ENCODE peak calls at places on chromosomes 16 and 17, in seven cellular contexts. W is IMR-90, A is neuronal stem cell, H is H9, D is mesendoderm, Z is H1, E is trophoblast cell. Y is an unnamed sample.

GRCh38 chr16:87464691-87465300 is 28.0 kb downstream of the ZCCHC14 start:
- DNase-seq in W (peak), A (no peak), H (no peak), D (no peak), Z (no peak), E (peak), Y (peak)

GRCh38 chr17:77394540-77395295 is 253.9 kb downstream of the SEC14L1 start:
- DNase-seq in W (no peak), A (no peak), H (no peak), D (no peak), Z (no peak), E (no peak), Y (no peak)

GRCh38 chr17:9977175-9977574 is 72.1 kb upstream of the RCVRN start:
- DNase-seq in W (no peak), A (no peak), H (no peak), D (no peak), Z (no peak), E (no peak), Y (peak)

GRCh38 chr16:87457051-87457611 is 35.7 kb downstream of the ZCCHC14 start:
- DNase-seq in W (peak), A (no peak), H (no peak), D (no peak), Z (no peak), E (no peak), Y (peak)

GRCh38 chr16:59339871-59340270 is 605.8 kb upstream of the GOT2 start:
- DNase-seq in W (no peak), A (no peak), H (peak), D (peak), Z (no peak), E (no peak), Y (no peak)

GRCh38 chr16:8070501-8070900 is 519.8 kb downstream of the TMEM114 start:
- DNase-seq in W (no peak), A (no peak), H (no peak), D (no peak), Z (no peak), E (no peak), Y (no peak)

GRCh38 chr17:43467981-43468541 is 15.7 kb upstream of the DHX8 start:
- DNase-seq in W (peak), A (no peak), H (no peak), D (no peak), Z (no peak), E (no peak), Y (peak)

GRCh38 chr16:14501331-14502255 is 128.5 kb downstream of the PARN start:
- DNase-seq in W (peak), A (no peak), H (peak), D (peak), Z (peak), E (peak), Y (peak)

GRCh38 chr17:61251939-61252865 is 147.4 kb upstream of the TBX2 start:
- DNase-seq in W (peak), A (no peak), H (no peak), D (no peak), Z (no peak), E (no peak), Y (peak)

GRCh38 chr17:75524971-75525805 is at the start of gene LLGL2:
- DNase-seq in W (peak), A (peak), H (peak), D (peak), Z (peak), E (peak), Y (peak)

GRCh38 chr16:53320992-53321391 is 113.3 kb upstream of the RBL2 start:
- DNase-seq in W (no peak), A (no peak), H (no peak), D (no peak), Z (no peak), E (no peak), Y (no peak)

GRCh38 chr17:7477392-7478275 is 1.8 kb downstream of the ZBTB4 start:
- DNase-seq in W (peak), A (no peak), H (no peak), D (no peak), Z (no peak), E (peak), Y (peak)

GRCh38 chr16:48384305-48384981 is 770 bp downstream of the SIAH1 start:
- DNase-seq in W (peak), A (peak), H (peak), D (peak), Z (peak), E (peak), Y (peak)

GRCh38 chr16:3458278-3458851 is 14.9 kb downstream of the NAA60 start:
- DNase-seq in W (peak), A (peak), H (no peak), D (peak), Z (peak), E (peak), Y (peak)

GRCh38 chr17:2013994-2014317 is 11.2 kb downstream of the RTN4RL1 start:
- DNase-seq in W (no peak), A (no peak), H (no peak), D (no peak), Z (no peak), E (no peak), Y (no peak)

GRCh38 chr16:88920618-88921602 is 54.5 kb upstream of the PABPN1L start:
- DNase-seq in W (peak), A (no peak), H (peak), D (no peak), Z (no peak), E (peak), Y (peak)

GRCh38 chr17:48179071-48179945 is 71.7 kb downstream of the SNX11 start:
- DNase-seq in W (no peak), A (no peak), H (no peak), D (no peak), Z (no peak), E (no peak), Y (no peak)

GRCh38 chr17:43018008-43018853 is 4.0 kb downstream of the VAT1 start:
- DNase-seq in W (no peak), A (peak), H (peak), D (peak), Z (no peak), E (no peak), Y (peak)

GRCh38 chr17:39627170-39627716 is 491 bp downstream of the PPP1R1B start:
- DNase-seq in W (no peak), A (no peak), H (peak), D (no peak), Z (no peak), E (no peak), Y (no peak)

GRCh38 chr16:54241525-54241924 is 45.1 kb downstream of the IRX3 start:
- DNase-seq in W (no peak), A (no peak), H (no peak), D (peak), Z (no peak), E (no peak), Y (no peak)

GRCh38 chr17:8223356-8224063 is 13.1 kb upstream of the AURKB start:
- DNase-seq in W (peak), A (peak), H (peak), D (peak), Z (peak), E (no peak), Y (peak)

GRCh38 chr17:81052199-81052997 is 17.4 kb downstream of the BAIAP2 start:
- DNase-seq in W (no peak), A (no peak), H (peak), D (no peak), Z (no peak), E (no peak), Y (no peak)

GRCh38 chr17:66255112-66255511 is 25.9 kb upstream of the APOH start:
- DNase-seq in W (peak), A (peak), H (no peak), D (peak), Z (no peak), E (peak), Y (peak)

GRCh38 chr16:64089697-64090096 is 1032.2 kb downstream of the CDH11 start:
- DNase-seq in W (peak), A (peak), H (peak), D (peak), Z (no peak), E (no peak), Y (peak)

GRCh38 chr17:19703106-19703775 is 13.1 kb downstream of the SLC47A2 start:
- DNase-seq in W (no peak), A (no peak), H (peak), D (no peak), Z (no peak), E (no peak), Y (no peak)

GRCh38 chr16:48963901-48964615 is 317.6 kb downstream of the CBLN1 start:
- DNase-seq in W (peak), A (no peak), H (no peak), D (peak), Z (no peak), E (peak), Y (peak)

GRCh38 chr16:88642881-88643545 is 4.6 kb downstream of the IL17C start:
- DNase-seq in W (no peak), A (no peak), H (no peak), D (peak), Z (no peak), E (no peak), Y (no peak)

GRCh38 chr17:64061157-64061898 is 40.9 kb upstream of the ICAM2 start:
- DNase-seq in W (peak), A (no peak), H (no peak), D (no peak), Z (no peak), E (no peak), Y (no peak)

GRCh38 chr16:2250652-2251280 is 621 bp downstream of the ECI1 start:
- DNase-seq in W (no peak), A (peak), H (no peak), D (peak), Z (no peak), E (peak), Y (peak)

GRCh38 chr16:87407511-87408112 is 15.5 kb downstream of the MAP1LC3B start:
- DNase-seq in W (no peak), A (no peak), H (no peak), D (no peak), Z (no peak), E (no peak), Y (no peak)

GRCh38 chr17:47676199-47676472 is 17.8 kb upstream of the TBKBP1 start:
- DNase-seq in W (no peak), A (no peak), H (no peak), D (no peak), Z (no peak), E (no peak), Y (no peak)

GRCh38 chr17:19728114-19728495 is 11.7 kb upstream of the SLC47A2 start:
- DNase-seq in W (peak), A (no peak), H (no peak), D (no peak), Z (no peak), E (no peak), Y (peak)

GRCh38 chr17:69134112-69134511 is 7.6 kb downstream of the ABCA6 start:
- DNase-seq in W (no peak), A (no peak), H (no peak), D (no peak), Z (no peak), E (no peak), Y (no peak)

GRCh38 chr16:14310519-14310991 is 239.4 kb downstream of the MRTFB start:
- DNase-seq in W (peak), A (no peak), H (peak), D (peak), Z (no peak), E (no peak), Y (peak)

GRCh38 chr17:45962221-45962972 is 36.7 kb upstream of the STH start:
- DNase-seq in W (no peak), A (no peak), H (no peak), D (no peak), Z (no peak), E (no peak), Y (no peak)
- H2BK5ac ChIP-seq in W (no peak), A (no peak), H (no peak), D (no peak), Z (no peak), E (no peak), Y (no peak)

GRCh38 chr16:30533146-30533522 is 1.5 kb downstream of the ZNF747 start:
- DNase-seq in W (no peak), A (no peak), H (no peak), D (no peak), Z (no peak), E (peak), Y (no peak)

GRCh38 chr16:30535106-30535776 is 583 bp upstream of the ZNF747 start:
- DNase-seq in W (no peak), A (peak), H (peak), D (peak), Z (no peak), E (no peak), Y (no peak)

GRCh38 chr16:30534368-30535105 is at the start of gene ZNF747:
- DNase-seq in W (peak), A (peak), H (peak), D (peak), Z (peak), E (peak), Y (peak)

GRCh38 chr16:30533748-30534367 is 800 bp downstream of the ZNF747 start:
- DNase-seq in W (no peak), A (no peak), H (no peak), D (no peak), Z (peak), E (no peak), Y (no peak)

GRCh38 chr16:30532285-30533145 is 2.1 kb downstream of the ZNF747 start:
- DNase-seq in W (no peak), A (no peak), H (no peak), D (no peak), Z (no peak), E (no peak), Y (no peak)
- H3K27ac ChIP-seq in W (no peak), A (no peak), H (no peak), D (no peak), Z (no peak), E (no peak), Y (no peak)

DNA sequence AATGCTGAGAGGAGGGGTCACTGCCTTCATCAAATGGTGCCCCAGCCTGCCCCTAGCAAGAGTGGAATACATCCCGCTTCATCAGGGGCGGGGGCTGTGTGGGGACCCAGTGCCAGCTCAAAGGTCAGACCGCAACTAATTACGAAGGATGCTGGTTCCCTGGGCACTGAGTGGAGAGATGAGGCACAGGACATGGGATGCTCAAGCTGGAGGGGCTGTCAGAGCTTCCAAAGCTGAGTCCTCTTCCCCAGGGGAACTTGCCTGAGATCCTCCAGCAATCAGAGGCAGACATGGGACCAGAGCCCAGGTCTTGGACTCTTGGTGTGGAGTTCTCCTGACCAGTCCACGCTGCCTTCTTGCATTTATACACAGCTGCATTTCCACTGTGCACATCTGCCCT is 18.9 kb downstream of the UNC45B start:
- DNase-seq in W (no peak), A (no peak), H (no peak), D (no peak), Z (no peak), E (no peak), Y (no peak)
- H2BK5ac ChIP-seq in W (no peak), A (no peak), H (no peak), D (no peak), Z (no peak), E (no peak), Y (no peak)

DNA sequence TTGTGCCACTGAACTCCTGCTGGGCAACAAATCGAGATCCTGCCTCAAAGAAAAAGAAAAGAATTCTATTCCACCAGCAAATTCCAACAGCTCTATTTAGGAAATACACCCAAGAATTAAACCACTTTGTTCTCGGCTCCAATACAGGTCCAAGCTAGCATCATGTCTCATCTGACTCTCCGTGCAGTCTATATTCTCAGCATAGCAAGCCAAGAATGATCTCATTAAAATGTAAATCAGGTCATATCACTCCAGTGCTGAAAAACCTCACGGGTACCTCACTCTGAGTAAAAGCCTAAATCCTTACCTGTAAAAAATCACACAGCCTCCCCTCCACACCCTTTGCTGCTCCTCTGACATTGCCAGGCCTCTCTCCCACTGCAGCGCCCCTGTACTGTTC is 23.9 kb downstream of the UBE2G1 start:
- DNase-seq in W (no peak), A (no peak), H (no peak), D (no peak), Z (no peak), E (no peak), Y (no peak)
- H3K27ac ChIP-seq in W (no peak), A (no peak), H (no peak), D (no peak), Z (no peak), E (no peak), Y (no peak)

GRCh38 chr16:67294927-67295326 is 15.6 kb downstream of the PLEKHG4 start:
- DNase-seq in W (peak), A (no peak), H (no peak), D (peak), Z (no peak), E (no peak), Y (peak)
- H2BK5ac ChIP-seq in W (no peak), A (no peak), H (no peak), D (no peak), Z (no peak), E (no peak), Y (no peak)

GRCh38 chr16:57600952-57601580 is 27.4 kb upstream of the ADGRG1 start:
- DNase-seq in W (no peak), A (no peak), H (no peak), D (no peak), Z (no peak), E (no peak), Y (no peak)
- H3K27ac ChIP-seq in W (no peak), A (no peak), H (no peak), D (no peak), Z (no peak), E (no peak), Y (no peak)

DNA sequence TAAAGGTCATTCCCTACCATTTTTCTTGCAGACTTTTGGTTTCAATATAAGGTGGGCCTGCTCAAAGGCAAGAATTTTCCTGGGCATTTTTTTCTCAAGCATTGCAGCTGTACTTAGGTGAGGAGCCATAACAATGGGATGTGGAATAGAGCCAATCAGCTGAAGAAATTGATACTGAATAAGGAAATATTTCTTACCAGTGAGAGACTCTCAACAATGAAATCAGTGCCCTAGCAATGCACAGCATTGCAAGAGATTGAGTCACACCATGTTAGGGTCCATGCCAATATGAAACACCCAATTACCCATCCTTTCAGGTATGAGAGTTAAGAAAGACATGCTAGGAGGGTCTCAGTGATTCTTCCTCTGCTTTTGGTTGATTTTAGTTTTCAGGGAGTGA is 237.6 kb downstream of the SOX9 start:
- DNase-seq in W (peak), A (no peak), H (no peak), D (no peak), Z (no peak), E (no peak), Y (no peak)
- H2BK5ac ChIP-seq in W (peak), A (no peak), H (no peak), D (no peak), Z (no peak), E (no peak), Y (no peak)

GRCh38 chr17:73770115-73770848 is 126.0 kb upstream of the SDK2 start:
- DNase-seq in W (peak), A (no peak), H (no peak), D (peak), Z (no peak), E (no peak), Y (peak)
- H3K27ac ChIP-seq in W (no peak), A (no peak), H (no peak), D (no peak), Z (no peak), E (no peak), Y (no peak)